ENCODE peak calls at places on chromosomes 11 and 22, in four cellular contexts. One of them, this sample, is unnamed.

GRCh38 chr11:110301032-110301431 is 4.6 kb upstream of the RDX start:
- DNase-seq in A549: no peak
- DNase-seq in GM12878: no peak
- DNase-seq in HepG2: no peak
- DNase-seq in this sample: no peak

GRCh38 chr11:6927030-6927617 is 898 bp downstream of the ZNF215 start:
- DNase-seq in A549: no peak
- DNase-seq in GM12878: peak
- DNase-seq in HepG2: no peak
- DNase-seq in this sample: no peak

GRCh38 chr11:315516-315994 is 1.7 kb downstream of the IFITM1 start:
- DNase-seq in A549: no peak
- DNase-seq in GM12878: no peak
- DNase-seq in HepG2: no peak
- DNase-seq in this sample: no peak

GRCh38 chr11:47109051-47109791 is 67.5 kb downstream of the ARFGAP2 start:
- DNase-seq in A549: no peak
- DNase-seq in GM12878: no peak
- DNase-seq in HepG2: no peak
- DNase-seq in this sample: no peak

GRCh38 chr22:31227186-31227585 is 15.1 kb downstream of the LIMK2 start:
- DNase-seq in A549: no peak
- DNase-seq in GM12878: no peak
- DNase-seq in HepG2: no peak
- DNase-seq in this sample: no peak

GRCh38 chr11:86396403-86396802 is 21.7 kb downstream of the CCDC81 start:
- DNase-seq in A549: no peak
- DNase-seq in GM12878: no peak
- DNase-seq in HepG2: no peak
- DNase-seq in this sample: no peak

GRCh38 chr11:926341-926916 is 759 bp downstream of the AP2A2 start:
- DNase-seq in A549: peak
- DNase-seq in GM12878: no peak
- DNase-seq in HepG2: no peak
- DNase-seq in this sample: peak

GRCh38 chr11:61745796-61746653 is 6.4 kb upstream of the MYRF start:
- DNase-seq in A549: no peak
- DNase-seq in GM12878: no peak
- DNase-seq in HepG2: no peak
- DNase-seq in this sample: no peak

GRCh38 chr11:34650528-34650927 is 29.6 kb downstream of the EHF start:
- DNase-seq in A549: no peak
- DNase-seq in GM12878: peak
- DNase-seq in HepG2: no peak
- DNase-seq in this sample: peak

GRCh38 chr22:22767876-22768602 is 119.6 kb upstream of the IGLL5 start:
- DNase-seq in A549: no peak
- DNase-seq in GM12878: no peak
- DNase-seq in HepG2: no peak
- DNase-seq in this sample: peak

GRCh38 chr11:62025429-62026105 is 58.1 kb upstream of the FTH1 start:
- DNase-seq in A549: peak
- DNase-seq in GM12878: peak
- DNase-seq in HepG2: peak
- DNase-seq in this sample: peak

GRCh38 chr11:119567667-119568582 is 145.0 kb upstream of the THY1 start:
- DNase-seq in A549: no peak
- DNase-seq in GM12878: peak
- DNase-seq in HepG2: no peak
- DNase-seq in this sample: no peak

GRCh38 chr11:59560290-59560701 is 49.0 kb downstream of the OR4D9 start:
- DNase-seq in A549: no peak
- DNase-seq in GM12878: peak
- DNase-seq in HepG2: peak
- DNase-seq in this sample: peak

GRCh38 chr11:123560001-123560400 is 94.4 kb downstream of the SCN3B start:
- DNase-seq in A549: no peak
- DNase-seq in GM12878: no peak
- DNase-seq in HepG2: no peak
- DNase-seq in this sample: no peak

GRCh38 chr11:9473408-9473807 is 12.6 kb downstream of the ZNF143 start:
- DNase-seq in A549: no peak
- DNase-seq in GM12878: no peak
- DNase-seq in HepG2: no peak
- DNase-seq in this sample: no peak

GRCh38 chr11:16739326-16739875 is 954 bp downstream of the C11orf58 start:
- DNase-seq in A549: peak
- DNase-seq in GM12878: no peak
- DNase-seq in HepG2: no peak
- DNase-seq in this sample: no peak

GRCh38 chr11:128156486-128156885 is 430.9 kb downstream of the ETS1 start:
- DNase-seq in A549: no peak
- DNase-seq in GM12878: no peak
- DNase-seq in HepG2: no peak
- DNase-seq in this sample: no peak

GRCh38 chr11:99325807-99326206 is 305.1 kb downstream of the CNTN5 start:
- DNase-seq in A549: peak
- DNase-seq in GM12878: no peak
- DNase-seq in HepG2: peak
- DNase-seq in this sample: no peak

GRCh38 chr11:47083913-47084312 is 92.8 kb downstream of the ARFGAP2 start:
- DNase-seq in A549: no peak
- DNase-seq in GM12878: peak
- DNase-seq in HepG2: no peak
- DNase-seq in this sample: no peak

GRCh38 chr22:24426859-24427499 is 420 bp upstream of the ADORA2A start:
- DNase-seq in A549: no peak
- DNase-seq in GM12878: no peak
- DNase-seq in HepG2: no peak
- DNase-seq in this sample: no peak

GRCh38 chr11:12706531-12707499 is 32.6 kb downstream of the TEAD1 start:
- DNase-seq in A549: no peak
- DNase-seq in GM12878: no peak
- DNase-seq in HepG2: peak
- DNase-seq in this sample: peak

GRCh38 chr11:120719348-120719747 is 207.8 kb downstream of the GRIK4 start:
- DNase-seq in A549: no peak
- DNase-seq in GM12878: no peak
- DNase-seq in HepG2: no peak
- DNase-seq in this sample: no peak

GRCh38 chr11:129237880-129238638 is 45.9 kb upstream of the ARHGAP32 start:
- DNase-seq in A549: no peak
- DNase-seq in GM12878: no peak
- DNase-seq in HepG2: no peak
- DNase-seq in this sample: no peak
- TF ChIP-seq BHLHE40 in A549: no peak
- TF ChIP-seq BHLHE40 in GM12878: no peak
- TF ChIP-seq BHLHE40 in HepG2: no peak
- TF ChIP-seq BHLHE40 in this sample: no peak

GRCh38 chr22:27799334-27800249 is 2.0 kb downstream of the MN1 start:
- DNase-seq in A549: no peak
- DNase-seq in GM12878: no peak
- DNase-seq in HepG2: no peak
- DNase-seq in this sample: no peak
- TF ChIP-seq JUNB in A549: no peak
- TF ChIP-seq JUNB in GM12878: no peak
- TF ChIP-seq JUNB in HepG2: no peak
- TF ChIP-seq JUNB in this sample: no peak

DNA sequence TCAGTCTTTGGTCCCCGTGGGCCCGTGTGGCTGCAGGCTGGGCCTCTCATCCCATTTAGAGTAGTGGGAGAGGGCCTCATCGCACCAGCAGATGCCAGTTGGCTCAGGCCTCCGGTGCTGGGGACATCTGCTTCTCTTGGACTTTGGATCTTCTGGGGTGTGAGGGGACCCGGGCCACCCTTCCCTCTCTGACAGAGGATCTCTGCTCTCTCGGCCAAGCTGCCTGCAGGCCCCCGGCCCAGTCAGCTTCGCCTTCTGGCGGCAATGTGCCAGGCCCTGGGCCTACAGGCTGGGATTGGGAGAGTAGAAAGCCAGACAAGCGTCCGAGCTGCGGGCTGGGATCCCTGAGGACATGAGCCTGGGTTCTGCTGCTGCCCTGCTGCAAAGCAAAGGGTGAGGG is 15.0 kb upstream of the FGF3 start:
- DNase-seq in A549: no peak
- DNase-seq in GM12878: no peak
- DNase-seq in HepG2: no peak
- DNase-seq in this sample: no peak
- TF ChIP-seq BHLHE40 in A549: no peak
- TF ChIP-seq BHLHE40 in GM12878: no peak
- TF ChIP-seq BHLHE40 in HepG2: no peak
- TF ChIP-seq BHLHE40 in this sample: no peak

DNA sequence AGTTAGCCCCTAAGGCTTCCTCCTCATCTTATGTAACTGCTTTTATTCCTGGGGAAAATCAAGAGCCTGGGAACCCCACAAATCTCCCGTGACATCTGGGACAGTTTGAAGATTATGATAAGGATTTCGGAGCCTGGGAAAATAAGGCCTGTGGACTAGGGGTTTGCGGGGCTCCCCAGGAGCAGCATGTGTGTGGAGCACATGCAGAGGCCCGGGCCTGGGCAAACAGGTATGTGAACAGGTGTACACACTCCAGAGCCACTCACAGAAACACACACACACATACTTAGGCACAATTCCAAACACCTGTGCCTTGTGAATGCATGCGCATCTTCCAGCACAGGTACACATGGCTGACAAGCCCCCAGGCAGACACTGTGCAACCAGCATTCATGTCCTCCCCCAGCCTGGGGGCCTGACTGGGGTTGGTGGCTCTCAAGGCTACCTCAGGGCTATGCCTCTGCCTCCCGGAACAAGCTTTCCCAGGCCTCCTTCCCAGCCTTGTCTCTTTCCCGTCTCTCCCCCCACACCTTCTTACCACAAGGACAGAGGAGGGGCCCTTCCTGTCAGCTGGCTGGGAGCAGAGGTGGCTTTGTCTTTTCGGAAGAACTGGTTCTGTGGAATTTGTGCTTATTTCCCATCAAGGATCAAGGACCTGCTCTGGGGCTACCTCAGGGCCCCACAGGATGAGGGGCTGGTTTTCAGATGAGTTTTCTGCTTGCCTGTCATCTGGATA is 2.6 kb upstream of the P2RY6 start:
- DNase-seq in A549: no peak
- DNase-seq in GM12878: no peak
- DNase-seq in HepG2: no peak
- DNase-seq in this sample: no peak
- TF ChIP-seq JUNB in A549: no peak
- TF ChIP-seq JUNB in GM12878: no peak
- TF ChIP-seq JUNB in HepG2: no peak
- TF ChIP-seq JUNB in this sample: no peak

GRCh38 chr22:25493794-25494193 is 70.7 kb upstream of the GRK3 start:
- DNase-seq in A549: no peak
- DNase-seq in GM12878: no peak
- DNase-seq in HepG2: no peak
- DNase-seq in this sample: no peak

GRCh38 chr22:25492162-25492561 is 72.3 kb upstream of the GRK3 start:
- DNase-seq in A549: no peak
- DNase-seq in GM12878: no peak
- DNase-seq in HepG2: no peak
- DNase-seq in this sample: no peak

GRCh38 chr22:25495286-25495685 is 69.2 kb upstream of the GRK3 start:
- DNase-seq in A549: no peak
- DNase-seq in GM12878: no peak
- DNase-seq in HepG2: no peak
- DNase-seq in this sample: no peak

GRCh38 chr22:25494774-25495173 is 69.7 kb upstream of the GRK3 start:
- DNase-seq in A549: no peak
- DNase-seq in GM12878: peak
- DNase-seq in HepG2: no peak
- DNase-seq in this sample: peak

DNA sequence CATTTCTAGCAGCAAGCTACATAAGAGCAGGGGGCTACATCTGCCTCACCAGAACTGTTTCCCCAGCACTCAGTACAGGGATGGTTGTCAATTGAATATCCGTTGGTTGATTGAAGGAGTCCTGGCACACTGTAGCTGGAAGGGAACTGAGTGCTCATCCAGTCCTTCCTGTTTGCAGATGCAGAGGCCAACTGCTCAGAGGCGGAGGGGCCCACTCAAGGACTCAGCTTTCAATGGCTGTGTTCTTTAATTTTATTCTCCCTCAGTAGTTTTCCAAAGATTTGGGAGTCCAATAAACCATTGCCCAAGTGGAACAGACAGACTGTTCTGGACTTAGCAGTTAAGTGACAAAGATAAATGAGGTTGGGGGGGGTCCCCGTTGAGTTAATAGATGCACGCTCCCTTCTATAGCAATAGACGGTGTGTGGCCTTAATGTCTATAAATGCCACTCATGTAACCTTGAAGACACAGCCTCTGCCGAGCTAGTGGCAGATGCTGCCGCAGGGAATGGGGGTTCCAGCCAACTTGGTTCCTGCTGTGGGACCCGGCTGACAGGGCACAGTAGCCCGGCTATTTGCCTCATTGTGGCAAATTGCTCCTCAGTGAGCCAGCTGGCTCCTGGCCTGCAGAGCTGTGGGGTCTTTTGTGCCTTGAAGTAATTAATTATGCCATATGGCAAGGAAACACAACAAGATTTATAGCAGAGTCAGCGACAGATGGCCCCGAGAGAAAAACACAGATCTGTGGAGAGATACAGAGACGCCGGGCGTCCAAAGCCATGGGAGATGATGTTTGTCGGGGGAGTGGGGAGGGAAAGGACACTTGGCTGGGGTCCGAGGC is 71.3 kb upstream of the GRK3 start:
- DNase-seq in A549: no peak
- DNase-seq in GM12878: no peak
- DNase-seq in HepG2: no peak
- DNase-seq in this sample: no peak
- TF ChIP-seq BHLHE40 in A549: no peak
- TF ChIP-seq BHLHE40 in GM12878: no peak
- TF ChIP-seq BHLHE40 in HepG2: no peak
- TF ChIP-seq BHLHE40 in this sample: no peak

DNA sequence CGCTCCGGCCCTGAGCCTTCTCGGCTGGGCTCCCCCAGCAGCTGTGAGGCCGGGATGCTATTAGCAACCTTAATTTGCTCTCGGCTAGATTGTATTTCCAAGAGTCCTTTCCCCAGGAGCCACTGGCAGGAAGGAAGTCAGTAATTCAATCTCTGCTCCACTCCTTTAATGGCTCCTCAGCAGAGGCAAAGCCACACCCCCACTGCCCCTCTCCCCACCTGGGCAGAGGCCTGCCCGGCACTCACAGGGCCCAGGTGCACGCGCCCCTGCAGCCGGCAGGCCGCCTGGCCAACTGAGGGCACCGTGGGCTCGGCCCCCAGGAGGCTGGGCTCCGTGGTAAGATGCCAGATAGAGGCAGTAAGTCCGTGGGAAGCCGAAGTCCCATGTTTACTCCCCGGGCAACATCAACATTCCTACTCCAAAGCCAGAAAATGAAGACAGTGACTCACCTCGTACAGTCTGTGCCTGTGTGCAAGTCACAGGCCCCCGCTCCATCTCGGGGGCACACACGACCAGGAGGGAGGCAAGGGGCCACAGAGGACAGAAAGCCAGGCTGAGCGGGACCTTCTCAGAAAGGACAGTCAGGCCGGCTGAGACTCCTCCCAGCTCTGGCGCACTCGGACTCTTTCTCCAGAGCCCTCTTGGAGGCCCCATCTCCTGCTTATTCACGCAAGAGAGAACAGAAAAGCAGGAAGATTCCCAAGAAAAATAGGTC is 5.1 kb downstream of the IGSF9B start:
- DNase-seq in A549: no peak
- DNase-seq in GM12878: no peak
- DNase-seq in HepG2: no peak
- DNase-seq in this sample: no peak
- TF ChIP-seq JUNB in A549: no peak
- TF ChIP-seq JUNB in GM12878: no peak
- TF ChIP-seq JUNB in HepG2: no peak
- TF ChIP-seq JUNB in this sample: no peak

GRCh38 chr22:43296279-43296902 is 46.8 kb downstream of the SCUBE1 start:
- DNase-seq in A549: no peak
- DNase-seq in GM12878: no peak
- DNase-seq in HepG2: no peak
- DNase-seq in this sample: no peak
- TF ChIP-seq BHLHE40 in A549: no peak
- TF ChIP-seq BHLHE40 in GM12878: no peak
- TF ChIP-seq BHLHE40 in HepG2: no peak
- TF ChIP-seq BHLHE40 in this sample: no peak